ENCODE peak calls at places on chromosomes 2 and 18, in eight cellular contexts. X, R, P, I, D, N, W and U are unnamed samples. For H3K36me3, the result is how much of the 10 kb centered on the place peaks cover.

GRCh38 chr2:72887836-72888437 is 729 bp downstream of the SPR start:
- DNase-seq in X (peak), R (peak), P (peak), I (peak), D (no peak), N (peak), W (peak), U (peak)

GRCh38 chr2:191010887-191011885 is 2.8 kb downstream of the STAT1 start:
- DNase-seq in X (no peak), R (no peak), P (no peak), I (peak), D (no peak), N (no peak), W (no peak), U (no peak)

GRCh38 chr2:195535911-195536522 is 121.0 kb upstream of the SLC39A10 start:
- DNase-seq in X (no peak), R (no peak), P (no peak), I (no peak), D (no peak), N (no peak), W (peak), U (peak)

GRCh38 chr2:48767330-48767729 is 11.8 kb upstream of the LHCGR start:
- DNase-seq in X (peak), R (no peak), P (peak), I (no peak), D (no peak), N (no peak), W (peak), U (no peak)

GRCh38 chr18:66792466-66792865 is 188.6 kb upstream of the CDH19 start:
- DNase-seq in X (no peak), R (no peak), P (no peak), I (no peak), D (no peak), N (no peak), W (no peak), U (no peak)

GRCh38 chr2:10522726-10523405 is 74.7 kb upstream of the ODC1 start:
- DNase-seq in X (no peak), R (no peak), P (no peak), I (no peak), D (no peak), N (no peak), W (no peak), U (no peak)

GRCh38 chr18:39513187-39513586 is 1947.6 kb upstream of the CELF4 start:
- DNase-seq in X (no peak), R (peak), P (no peak), I (no peak), D (no peak), N (no peak), W (no peak), U (no peak)

GRCh38 chr18:77114564-77115391 is 17.8 kb downstream of the MBP start:
- DNase-seq in X (peak), R (peak), P (no peak), I (peak), D (peak), N (no peak), W (peak), U (no peak)

GRCh38 chr2:102313025-102313424 is 1.7 kb downstream of the IL1RL1 start:
- DNase-seq in X (no peak), R (peak), P (no peak), I (peak), D (peak), N (peak), W (no peak), U (no peak)

GRCh38 chr2:8162602-8163001 is 519.3 kb upstream of the ID2 start:
- DNase-seq in X (no peak), R (no peak), P (no peak), I (no peak), D (no peak), N (no peak), W (no peak), U (no peak)

GRCh38 chr2:37020887-37021796 is 54.8 kb upstream of the STRN start:
- DNase-seq in X (no peak), R (peak), P (peak), I (peak), D (no peak), N (no peak), W (no peak), U (no peak)

GRCh38 chr18:78986018-78986481 is 6.4 kb downstream of the SALL3 start:
- DNase-seq in X (peak), R (no peak), P (peak), I (peak), D (no peak), N (peak), W (peak), U (no peak)

GRCh38 chr2:59905731-59906130 is 647.7 kb downstream of the BCL11A start:
- DNase-seq in X (no peak), R (no peak), P (no peak), I (no peak), D (no peak), N (no peak), W (no peak), U (no peak)

GRCh38 chr2:200466703-200467418 is 43.0 kb downstream of the KCTD18 start:
- DNase-seq in X (no peak), R (peak), P (no peak), I (peak), D (no peak), N (no peak), W (no peak), U (no peak)

GRCh38 chr2:38539086-38539485 is 63.6 kb downstream of the HNRNPLL start:
- DNase-seq in X (no peak), R (no peak), P (peak), I (no peak), D (no peak), N (no peak), W (no peak), U (no peak)

GRCh38 chr2:45889053-45889452 is 237.6 kb downstream of the PRKCE start:
- DNase-seq in X (peak), R (peak), P (peak), I (no peak), D (no peak), N (no peak), W (peak), U (peak)

GRCh38 chr2:119702918-119703401 is 24.0 kb downstream of the TMEM177 start:
- DNase-seq in X (peak), R (peak), P (peak), I (peak), D (no peak), N (peak), W (peak), U (peak)

GRCh38 chr2:74425523-74425922 is 4.0 kb downstream of the WDR54 start:
- DNase-seq in X (peak), R (no peak), P (no peak), I (peak), D (peak), N (no peak), W (no peak), U (no peak)

GRCh38 chr18:22882084-22882483 is 51.0 kb upstream of the RBBP8 start:
- DNase-seq in X (no peak), R (no peak), P (no peak), I (no peak), D (no peak), N (no peak), W (no peak), U (no peak)

GRCh38 chr2:11753886-11754704 is 7.7 kb downstream of the LPIN1 start:
- DNase-seq in X (no peak), R (peak), P (no peak), I (peak), D (no peak), N (peak), W (peak), U (peak)

GRCh38 chr18:52422985-52423601 is 83.1 kb downstream of the DCC start:
- DNase-seq in X (peak), R (no peak), P (peak), I (no peak), D (no peak), N (no peak), W (no peak), U (no peak)

GRCh38 chr2:30447149-30448045 is at the start of gene LCLAT1:
- DNase-seq in X (peak), R (peak), P (peak), I (peak), D (no peak), N (peak), W (peak), U (peak)

GRCh38 chr2:1687254-1687653 is 57.1 kb downstream of the PXDN start:
- DNase-seq in X (no peak), R (no peak), P (no peak), I (no peak), D (no peak), N (peak), W (no peak), U (no peak)

GRCh38 chr2:145927398-145927951 is 1407.6 kb upstream of the ZEB2 start:
- DNase-seq in X (no peak), R (peak), P (no peak), I (no peak), D (no peak), N (no peak), W (no peak), U (no peak)

DNA sequence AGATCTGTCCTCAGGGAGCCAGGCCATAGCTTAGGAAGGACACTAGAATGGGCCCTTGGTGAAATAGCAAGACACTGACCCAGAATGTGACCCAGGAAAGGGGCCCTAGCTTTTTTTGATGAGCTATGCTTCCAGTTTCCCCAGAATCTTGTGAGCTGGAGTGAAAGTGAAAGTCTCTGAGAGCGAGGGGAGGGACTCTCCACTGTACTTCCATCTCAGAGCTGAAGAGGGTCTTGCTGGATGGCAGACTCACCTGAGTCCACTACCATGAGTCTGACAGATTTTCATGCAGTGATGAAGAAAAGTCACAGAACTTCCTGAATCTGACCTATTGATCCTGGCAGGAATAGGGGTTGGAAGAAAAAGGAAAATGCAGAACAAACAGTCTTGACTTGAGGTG is 3.1 kb downstream of the ARHGAP25 start:
- DNase-seq in X (no peak), R (no peak), P (no peak), I (no peak), D (no peak), N (no peak), W (no peak), U (peak)
- H3K4me3 ChIP-seq in X (no peak), R (no peak), P (no peak), I (no peak), D (no peak), N (no peak), W (no peak), U (peak)

GRCh38 chr2:96898135-96898505 is 28.2 kb upstream of the SEMA4C start:
- DNase-seq in X (no peak), R (no peak), P (no peak), I (no peak), D (no peak), N (no peak), W (no peak), U (no peak)

GRCh38 chr2:96897491-96898134 is 27.7 kb upstream of the SEMA4C start:
- DNase-seq in X (no peak), R (no peak), P (no peak), I (peak), D (no peak), N (no peak), W (peak), U (no peak)

GRCh38 chr2:96900237-96900636 is 30.4 kb upstream of the SEMA4C start:
- DNase-seq in X (no peak), R (no peak), P (no peak), I (no peak), D (no peak), N (no peak), W (no peak), U (no peak)

GRCh38 chr2:96899084-96899735 is 29.3 kb upstream of the SEMA4C start:
- DNase-seq in X (no peak), R (no peak), P (no peak), I (peak), D (no peak), N (no peak), W (no peak), U (no peak)

DNA sequence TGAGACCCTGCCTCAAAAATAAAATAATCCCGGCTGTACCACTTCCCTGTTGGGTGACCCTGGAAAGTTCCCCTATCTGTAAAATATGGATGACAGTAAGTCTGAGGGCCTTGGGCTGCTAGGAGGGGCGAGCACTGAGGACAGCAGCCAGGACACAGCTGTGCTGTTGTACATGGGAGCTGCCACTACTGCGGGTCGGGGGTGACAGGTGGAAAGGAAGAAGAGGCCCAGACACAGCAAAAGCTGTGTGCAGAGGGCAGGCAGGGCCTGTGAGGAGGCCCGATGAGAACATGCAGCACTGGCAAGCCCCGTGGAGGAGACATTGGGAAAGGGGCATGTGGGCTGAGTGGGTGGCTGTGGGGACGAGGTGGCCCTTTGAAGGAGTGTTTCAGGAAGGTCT is 28.8 kb upstream of the SEMA4C start:
- DNase-seq in X (no peak), R (no peak), P (no peak), I (no peak), D (no peak), N (no peak), W (no peak), U (no peak)
- TF ChIP-seq EZH2 in X (no peak), R (no peak), P (no peak), I (no peak), D (no peak), N (no peak), W (no peak), U (no peak)

GRCh38 chr18:8770655-8771054 is 65.3 kb downstream of the MTCL1 start:
- DNase-seq in X (no peak), R (no peak), P (no peak), I (no peak), D (no peak), N (no peak), W (no peak), U (no peak)

GRCh38 chr18:8766576-8767253 is 61.4 kb downstream of the MTCL1 start:
- DNase-seq in X (no peak), R (no peak), P (no peak), I (no peak), D (no peak), N (no peak), W (no peak), U (no peak)

GRCh38 chr18:8765692-8766463 is 60.5 kb downstream of the MTCL1 start:
- DNase-seq in X (peak), R (no peak), P (no peak), I (peak), D (no peak), N (no peak), W (no peak), U (no peak)

GRCh38 chr18:8769509-8769908 is 64.2 kb downstream of the MTCL1 start:
- DNase-seq in X (no peak), R (no peak), P (no peak), I (no peak), D (no peak), N (no peak), W (no peak), U (no peak)

GRCh38 chr18:8767356-8767755 is 62.0 kb downstream of the MTCL1 start:
- DNase-seq in X (no peak), R (no peak), P (no peak), I (no peak), D (no peak), N (no peak), W (no peak), U (no peak)
- H3K36me3 ChIP-seq in X (under half), R (under half), P (under half), I (under half), D (under half), N (under half), W (under half), U (under half)

GRCh38 chr2:127022817-127023216 is 84.1 kb downstream of the BIN1 start:
- DNase-seq in X (no peak), R (no peak), P (no peak), I (no peak), D (no peak), N (no peak), W (peak), U (no peak)

GRCh38 chr2:127027715-127028114 is 79.2 kb downstream of the BIN1 start:
- DNase-seq in X (no peak), R (no peak), P (peak), I (no peak), D (no peak), N (peak), W (no peak), U (no peak)

GRCh38 chr2:127024769-127025356 is 82.1 kb downstream of the BIN1 start:
- DNase-seq in X (peak), R (no peak), P (peak), I (peak), D (no peak), N (no peak), W (no peak), U (no peak)

GRCh38 chr2:127023504-127023903 is 83.5 kb downstream of the BIN1 start:
- DNase-seq in X (no peak), R (no peak), P (no peak), I (no peak), D (no peak), N (no peak), W (no peak), U (no peak)

DNA sequence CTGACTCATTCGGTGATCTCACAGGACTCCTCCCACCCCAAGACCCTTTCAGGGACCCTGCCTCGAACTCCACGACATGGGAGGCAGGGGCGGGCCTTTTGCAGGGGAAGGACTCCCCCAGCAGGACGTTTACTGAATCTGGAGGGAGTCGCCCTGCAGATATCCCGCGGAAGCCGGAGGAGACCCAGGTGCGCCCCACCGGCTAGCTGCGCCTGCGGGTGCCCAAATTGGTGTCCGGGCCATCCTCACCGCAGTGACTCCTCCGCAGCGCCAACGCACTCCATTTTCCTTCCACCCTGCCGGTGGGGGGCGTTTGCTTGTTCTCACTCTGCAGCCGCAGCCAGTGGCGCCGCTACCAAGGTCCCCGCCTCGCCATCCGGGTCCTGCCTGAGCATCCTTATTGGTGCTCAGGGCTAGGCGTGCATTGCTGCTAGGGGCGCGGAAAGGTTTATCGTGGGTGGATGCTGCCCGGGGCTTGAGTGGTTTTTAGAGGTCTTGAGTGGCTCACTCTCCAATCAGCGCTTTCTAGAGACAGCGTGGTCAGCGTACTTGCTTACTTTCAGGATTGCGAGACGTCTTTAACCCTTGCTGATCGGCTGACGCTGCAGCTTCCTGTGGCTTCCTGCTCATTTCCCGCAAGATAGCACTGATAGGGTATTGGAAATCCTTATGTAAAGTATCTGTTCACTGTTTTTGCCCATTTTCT is 81.4 kb downstream of the BIN1 start:
- DNase-seq in X (peak), R (peak), P (peak), I (peak), D (no peak), N (no peak), W (peak), U (peak)
- H3K4me3 ChIP-seq in X (peak), R (peak), P (peak), I (peak), D (peak), N (peak), W (no peak), U (peak)

GRCh38 chr2:219523031-219523671 is 8.9 kb downstream of the ASIC4 start:
- DNase-seq in X (no peak), R (peak), P (peak), I (no peak), D (no peak), N (no peak), W (peak), U (no peak)
- TF ChIP-seq EZH2 in X (peak), R (no peak), P (no peak), I (no peak), D (no peak), N (no peak), W (no peak), U (no peak)

GRCh38 chr2:159177357-159177756 is 109.1 kb downstream of the WDSUB1 start:
- DNase-seq in X (no peak), R (no peak), P (no peak), I (no peak), D (no peak), N (no peak), W (no peak), U (no peak)
- H3K36me3 ChIP-seq in X (under half), R (under half), P (under half), I (under half), D (under half), N (under half), W (under half), U (under half)

GRCh38 chr2:221372156-221372870 is 199.8 kb downstream of the EPHA4 start:
- DNase-seq in X (no peak), R (no peak), P (peak), I (peak), D (no peak), N (no peak), W (no peak), U (no peak)
- H3K4me3 ChIP-seq in X (no peak), R (no peak), P (peak), I (peak), D (no peak), N (no peak), W (no peak), U (no peak)

GRCh38 chr2:39666489-39667141 is 898 bp downstream of the TMEM178A start:
- DNase-seq in X (no peak), R (no peak), P (peak), I (peak), D (no peak), N (no peak), W (no peak), U (no peak)
- TF ChIP-seq EZH2 in X (peak), R (peak), P (peak), I (peak), D (peak), N (no peak), W (peak), U (no peak)

GRCh38 chr2:241268716-241269445 is 46.6 kb downstream of the HDLBP start:
- DNase-seq in X (no peak), R (no peak), P (no peak), I (peak), D (peak), N (peak), W (peak), U (no peak)
- H3K36me3 ChIP-seq in X (under half), R (under half), P (under half), I (under half), D (under half), N (under half), W (half or more), U (under half)

GRCh38 chr2:24123212-24124002 is at the start of the genes FAM228B and PFN4:
- DNase-seq in X (peak), R (peak), P (peak), I (peak), D (no peak), N (peak), W (peak), U (peak)
- H3K4me3 ChIP-seq in X (peak), R (peak), P (peak), I (peak), D (peak), N (peak), W (peak), U (peak)